ENCODE peak calls at places on chromosome X, in eight cellular contexts. One of them, this sample, is unnamed. For H3K36me3, the result is how much of the 10 kb centered on the place peaks cover.

GRCh38 chrX:150587585-150588503 is 19.4 kb downstream of the MTM1 start:
- DNase-seq in mesendoderm: no peak
- DNase-seq in OCI-LY7: peak
- DNase-seq in fibroblast of lung: peak
- DNase-seq in psoas muscle: no peak
- DNase-seq in cardiac muscle cell: no peak
- DNase-seq in small intestine: no peak
- DNase-seq in hepatocyte: no peak
- DNase-seq in this sample: peak

GRCh38 chrX:136662104-136662503 is 14.1 kb downstream of the CD40LG start:
- DNase-seq in OCI-LY7: no peak
- DNase-seq in cardiac muscle cell: no peak
- DNase-seq in mesendoderm: no peak
- DNase-seq in fibroblast of lung: no peak
- DNase-seq in psoas muscle: no peak
- DNase-seq in hepatocyte: no peak
- DNase-seq in small intestine: peak
- DNase-seq in this sample: no peak

GRCh38 chrX:6228720-6229119 is at the start of gene NLGN4X:
- DNase-seq in fibroblast of lung: no peak
- DNase-seq in OCI-LY7: no peak
- DNase-seq in psoas muscle: no peak
- DNase-seq in hepatocyte: no peak
- DNase-seq in cardiac muscle cell: peak
- DNase-seq in mesendoderm: peak
- DNase-seq in small intestine: no peak
- DNase-seq in this sample: no peak

GRCh38 chrX:115023139-115023538 is 5.7 kb upstream of the IL13RA2 start:
- DNase-seq in OCI-LY7: no peak
- DNase-seq in small intestine: peak
- DNase-seq in fibroblast of lung: peak
- DNase-seq in psoas muscle: no peak
- DNase-seq in hepatocyte: peak
- DNase-seq in mesendoderm: no peak
- DNase-seq in cardiac muscle cell: no peak
- DNase-seq in this sample: no peak

GRCh38 chrX:103211012-103211715 is 3.7 kb upstream of the BEX4 start:
- DNase-seq in cardiac muscle cell: peak
- DNase-seq in psoas muscle: no peak
- DNase-seq in fibroblast of lung: peak
- DNase-seq in OCI-LY7: peak
- DNase-seq in hepatocyte: peak
- DNase-seq in small intestine: peak
- DNase-seq in mesendoderm: peak
- DNase-seq in this sample: peak

GRCh38 chrX:17078031-17078730 is 131.7 kb downstream of the REPS2 start:
- DNase-seq in small intestine: no peak
- DNase-seq in hepatocyte: no peak
- DNase-seq in mesendoderm: peak
- DNase-seq in psoas muscle: no peak
- DNase-seq in fibroblast of lung: peak
- DNase-seq in OCI-LY7: no peak
- DNase-seq in cardiac muscle cell: no peak
- DNase-seq in this sample: no peak

GRCh38 chrX:24760601-24761000 is 66.9 kb downstream of the POLA1 start:
- DNase-seq in psoas muscle: no peak
- DNase-seq in mesendoderm: peak
- DNase-seq in small intestine: no peak
- DNase-seq in fibroblast of lung: peak
- DNase-seq in hepatocyte: no peak
- DNase-seq in OCI-LY7: no peak
- DNase-seq in cardiac muscle cell: no peak
- DNase-seq in this sample: no peak

GRCh38 chrX:53445977-53446376 is 11.8 kb upstream of the HSD17B10 start:
- DNase-seq in fibroblast of lung: peak
- DNase-seq in mesendoderm: peak
- DNase-seq in cardiac muscle cell: peak
- DNase-seq in psoas muscle: peak
- DNase-seq in OCI-LY7: no peak
- DNase-seq in hepatocyte: peak
- DNase-seq in small intestine: peak
- DNase-seq in this sample: peak

GRCh38 chrX:39176105-39176504 is 374.8 kb downstream of the MID1IP1 start:
- DNase-seq in psoas muscle: no peak
- DNase-seq in fibroblast of lung: no peak
- DNase-seq in small intestine: no peak
- DNase-seq in hepatocyte: no peak
- DNase-seq in cardiac muscle cell: no peak
- DNase-seq in OCI-LY7: no peak
- DNase-seq in mesendoderm: no peak
- DNase-seq in this sample: no peak

GRCh38 chrX:67044029-67044653 is 405.3 kb upstream of the EDA2R start:
- DNase-seq in mesendoderm: no peak
- DNase-seq in cardiac muscle cell: no peak
- DNase-seq in OCI-LY7: no peak
- DNase-seq in small intestine: no peak
- DNase-seq in hepatocyte: no peak
- DNase-seq in psoas muscle: no peak
- DNase-seq in fibroblast of lung: no peak
- DNase-seq in this sample: no peak

GRCh38 chrX:107537815-107538214 is 88.4 kb downstream of the FRMPD3 start:
- DNase-seq in small intestine: peak
- DNase-seq in cardiac muscle cell: peak
- DNase-seq in fibroblast of lung: peak
- DNase-seq in mesendoderm: peak
- DNase-seq in OCI-LY7: peak
- DNase-seq in hepatocyte: peak
- DNase-seq in psoas muscle: no peak
- DNase-seq in this sample: no peak

GRCh38 chrX:148929686-148930085 is 429.3 kb downstream of the AFF2 start:
- DNase-seq in small intestine: no peak
- DNase-seq in cardiac muscle cell: no peak
- DNase-seq in psoas muscle: no peak
- DNase-seq in hepatocyte: no peak
- DNase-seq in mesendoderm: no peak
- DNase-seq in fibroblast of lung: no peak
- DNase-seq in OCI-LY7: no peak
- DNase-seq in this sample: no peak

GRCh38 chrX:13940646-13941045 is 89.0 kb downstream of the GEMIN8 start:
- DNase-seq in small intestine: no peak
- DNase-seq in psoas muscle: no peak
- DNase-seq in fibroblast of lung: no peak
- DNase-seq in OCI-LY7: no peak
- DNase-seq in cardiac muscle cell: no peak
- DNase-seq in mesendoderm: no peak
- DNase-seq in hepatocyte: no peak
- DNase-seq in this sample: no peak

GRCh38 chrX:134520860-134521390 is 61.0 kb downstream of the HPRT1 start:
- DNase-seq in OCI-LY7: peak
- DNase-seq in hepatocyte: peak
- DNase-seq in fibroblast of lung: peak
- DNase-seq in psoas muscle: no peak
- DNase-seq in cardiac muscle cell: peak
- DNase-seq in small intestine: peak
- DNase-seq in mesendoderm: peak
- DNase-seq in this sample: no peak

GRCh38 chrX:55521687-55522086 is 32.0 kb upstream of the USP51 start:
- DNase-seq in hepatocyte: no peak
- DNase-seq in fibroblast of lung: no peak
- DNase-seq in OCI-LY7: no peak
- DNase-seq in psoas muscle: no peak
- DNase-seq in small intestine: no peak
- DNase-seq in cardiac muscle cell: no peak
- DNase-seq in mesendoderm: no peak
- DNase-seq in this sample: no peak

GRCh38 chrX:63675716-63676115 is 109.3 kb downstream of the ARHGEF9 start:
- DNase-seq in fibroblast of lung: no peak
- DNase-seq in cardiac muscle cell: no peak
- DNase-seq in mesendoderm: no peak
- DNase-seq in psoas muscle: no peak
- DNase-seq in OCI-LY7: no peak
- DNase-seq in small intestine: no peak
- DNase-seq in hepatocyte: no peak
- DNase-seq in this sample: no peak

GRCh38 chrX:2474963-2475726 is 25.6 kb downstream of the DHRSX start:
- DNase-seq in small intestine: no peak
- DNase-seq in OCI-LY7: no peak
- DNase-seq in cardiac muscle cell: no peak
- DNase-seq in mesendoderm: peak
- DNase-seq in psoas muscle: no peak
- DNase-seq in fibroblast of lung: no peak
- DNase-seq in hepatocyte: no peak
- DNase-seq in this sample: no peak

GRCh38 chrX:150044556-150044955 is 106.3 kb upstream of the EOLA2 start:
- DNase-seq in small intestine: no peak
- DNase-seq in cardiac muscle cell: no peak
- DNase-seq in OCI-LY7: no peak
- DNase-seq in psoas muscle: no peak
- DNase-seq in hepatocyte: no peak
- DNase-seq in mesendoderm: peak
- DNase-seq in fibroblast of lung: no peak
- DNase-seq in this sample: no peak

GRCh38 chrX:132740316-132741123 is 217.9 kb downstream of the HS6ST2 start:
- DNase-seq in small intestine: no peak
- DNase-seq in psoas muscle: no peak
- DNase-seq in mesendoderm: peak
- DNase-seq in fibroblast of lung: peak
- DNase-seq in cardiac muscle cell: peak
- DNase-seq in OCI-LY7: no peak
- DNase-seq in hepatocyte: no peak
- DNase-seq in this sample: no peak

GRCh38 chrX:47751670-47752069 is 85.0 kb upstream of the ZNF81 start:
- DNase-seq in cardiac muscle cell: peak
- DNase-seq in fibroblast of lung: no peak
- DNase-seq in OCI-LY7: peak
- DNase-seq in hepatocyte: peak
- DNase-seq in mesendoderm: peak
- DNase-seq in small intestine: peak
- DNase-seq in psoas muscle: peak
- DNase-seq in this sample: peak

GRCh38 chrX:151543706-151544105 is 19.8 kb upstream of the PASD1 start:
- DNase-seq in fibroblast of lung: no peak
- DNase-seq in psoas muscle: no peak
- DNase-seq in mesendoderm: no peak
- DNase-seq in small intestine: no peak
- DNase-seq in cardiac muscle cell: no peak
- DNase-seq in OCI-LY7: no peak
- DNase-seq in hepatocyte: no peak
- DNase-seq in this sample: no peak

GRCh38 chrX:138492371-138492770 is 219.1 kb downstream of the FGF13 start:
- DNase-seq in OCI-LY7: no peak
- DNase-seq in psoas muscle: no peak
- DNase-seq in hepatocyte: no peak
- DNase-seq in fibroblast of lung: no peak
- DNase-seq in cardiac muscle cell: no peak
- DNase-seq in small intestine: no peak
- DNase-seq in mesendoderm: no peak
- DNase-seq in this sample: no peak

GRCh38 chrX:94089149-94089548 is 415.1 kb downstream of the FAM133A start:
- DNase-seq in fibroblast of lung: no peak
- DNase-seq in mesendoderm: no peak
- DNase-seq in psoas muscle: no peak
- DNase-seq in hepatocyte: no peak
- DNase-seq in small intestine: no peak
- DNase-seq in OCI-LY7: no peak
- DNase-seq in cardiac muscle cell: no peak
- DNase-seq in this sample: no peak

GRCh38 chrX:100743009-100743615 is 11.2 kb upstream of the SYTL4 start:
- DNase-seq in OCI-LY7: no peak
- DNase-seq in small intestine: no peak
- DNase-seq in mesendoderm: no peak
- DNase-seq in psoas muscle: no peak
- DNase-seq in cardiac muscle cell: no peak
- DNase-seq in hepatocyte: no peak
- DNase-seq in fibroblast of lung: no peak
- DNase-seq in this sample: no peak

GRCh38 chrX:78514852-78515251 is 144.3 kb downstream of the RTL3 start:
- DNase-seq in hepatocyte: peak
- DNase-seq in cardiac muscle cell: peak
- DNase-seq in psoas muscle: no peak
- DNase-seq in mesendoderm: peak
- DNase-seq in OCI-LY7: no peak
- DNase-seq in fibroblast of lung: no peak
- DNase-seq in small intestine: no peak
- DNase-seq in this sample: no peak
- H3K36me3 ChIP-seq in hepatocyte: under half
- H3K36me3 ChIP-seq in cardiac muscle cell: under half
- H3K36me3 ChIP-seq in psoas muscle: under half
- H3K36me3 ChIP-seq in mesendoderm: under half
- H3K36me3 ChIP-seq in OCI-LY7: under half
- H3K36me3 ChIP-seq in fibroblast of lung: under half
- H3K36me3 ChIP-seq in small intestine: under half
- H3K36me3 ChIP-seq in this sample: under half

GRCh38 chrX:1388651-1389050 is 3.3 kb downstream of the SLC25A6 start:
- DNase-seq in OCI-LY7: no peak
- DNase-seq in cardiac muscle cell: no peak
- DNase-seq in psoas muscle: no peak
- DNase-seq in fibroblast of lung: no peak
- DNase-seq in mesendoderm: no peak
- DNase-seq in hepatocyte: no peak
- DNase-seq in small intestine: no peak
- DNase-seq in this sample: no peak
- H3K36me3 ChIP-seq in OCI-LY7: half or more
- H3K36me3 ChIP-seq in cardiac muscle cell: half or more
- H3K36me3 ChIP-seq in psoas muscle: under half
- H3K36me3 ChIP-seq in fibroblast of lung: under half
- H3K36me3 ChIP-seq in mesendoderm: under half
- H3K36me3 ChIP-seq in hepatocyte: under half
- H3K36me3 ChIP-seq in small intestine: under half
- H3K36me3 ChIP-seq in this sample: half or more

DNA sequence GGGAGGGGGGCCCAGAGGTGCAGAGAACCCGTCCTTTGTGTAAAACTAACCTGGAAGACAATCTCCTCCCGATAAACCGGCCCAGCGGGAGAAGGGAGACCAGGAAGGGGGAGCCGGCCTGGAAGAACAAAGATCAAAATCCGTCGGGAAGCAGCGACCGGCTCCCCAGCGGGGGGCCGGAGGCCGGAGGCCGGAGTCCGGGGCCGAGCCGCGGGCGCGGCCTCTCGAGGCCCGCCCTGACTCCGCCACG is 552 bp downstream of the ZDHHC9 start:
- DNase-seq in psoas muscle: no peak
- DNase-seq in hepatocyte: peak
- DNase-seq in fibroblast of lung: no peak
- DNase-seq in OCI-LY7: no peak
- DNase-seq in small intestine: no peak
- DNase-seq in cardiac muscle cell: no peak
- DNase-seq in mesendoderm: no peak
- DNase-seq in this sample: no peak
- H3K36me3 ChIP-seq in psoas muscle: under half
- H3K36me3 ChIP-seq in hepatocyte: under half
- H3K36me3 ChIP-seq in fibroblast of lung: under half
- H3K36me3 ChIP-seq in OCI-LY7: under half
- H3K36me3 ChIP-seq in small intestine: under half
- H3K36me3 ChIP-seq in cardiac muscle cell: under half
- H3K36me3 ChIP-seq in mesendoderm: under half
- H3K36me3 ChIP-seq in this sample: under half

GRCh38 chrX:338281-338835 is 19.8 kb upstream of the GTPBP6 start:
- DNase-seq in psoas muscle: peak
- DNase-seq in mesendoderm: no peak
- DNase-seq in OCI-LY7: no peak
- DNase-seq in hepatocyte: no peak
- DNase-seq in fibroblast of lung: no peak
- DNase-seq in cardiac muscle cell: no peak
- DNase-seq in small intestine: no peak
- DNase-seq in this sample: no peak
- H3K36me3 ChIP-seq in psoas muscle: under half
- H3K36me3 ChIP-seq in mesendoderm: under half
- H3K36me3 ChIP-seq in OCI-LY7: half or more
- H3K36me3 ChIP-seq in hepatocyte: under half
- H3K36me3 ChIP-seq in fibroblast of lung: under half
- H3K36me3 ChIP-seq in cardiac muscle cell: under half
- H3K36me3 ChIP-seq in small intestine: under half
- H3K36me3 ChIP-seq in this sample: under half